ENCODE peak calls at places on chromosomes 13 and 19, in four cellular contexts. A, F, I and O are unnamed samples.
A peak's percentile ranks its signal among the peaks of the same experiment; 100 is the strongest.

GRCh38 chr13:48038763-48039162 is 1.2 kb downstream of the NUDT15 start:
- DNase-seq in I (no peak), F (peak; percentile 18), A (no peak), O (peak; percentile 48)

GRCh38 chr19:1231729-1232128 is 6.1 kb downstream of the CBARP start:
- DNase-seq in A (peak; percentile 63), F (no peak), I (no peak), O (no peak)

GRCh38 chr19:15550847-15551182 is 42.5 kb downstream of the CYP4F22 start:
- DNase-seq in A (no peak), I (no peak), F (peak; percentile 27), O (no peak)

GRCh38 chr13:39209731-39210633 is 171.7 kb downstream of the NHLRC3 start:
- DNase-seq in I (no peak), A (no peak), F (no peak), O (no peak)

GRCh38 chr19:726993-727956 is 18.5 kb downstream of the PALM start:
- DNase-seq in F (no peak), I (no peak), A (no peak), O (peak; percentile 51)

GRCh38 chr13:114065926-114066774 is 66.3 kb downstream of the RASA3 start:
- DNase-seq in F (no peak), I (no peak), A (no peak), O (no peak)

GRCh38 chr13:44148159-44148929 is 225.3 kb upstream of the SERP2 start:
- DNase-seq in F (no peak), A (peak; percentile 12), I (no peak), O (no peak)

GRCh38 chr19:4327252-4327876 is 11.3 kb downstream of the STAP2 start:
- DNase-seq in F (peak; percentile 99), I (peak; percentile 50), A (no peak), O (peak; percentile 97)

GRCh38 chr19:48390188-48391099 is 907 bp downstream of the KDELR1 start:
- DNase-seq in F (peak; percentile 82), A (peak; percentile 56), I (peak; percentile 50), O (peak; percentile 92)

GRCh38 chr13:113291997-113292862 is 4.8 kb upstream of the LAMP1 start:
- DNase-seq in F (peak; percentile 49), I (no peak), A (peak; percentile 41), O (peak; percentile 82)

GRCh38 chr19:18257503-18258470 is 16.5 kb downstream of the IQCN start:
- DNase-seq in A (no peak), I (no peak), F (no peak), O (peak; percentile 49)

GRCh38 chr19:56155124-56155687 is 14.1 kb downstream of the ZNF444 start:
- DNase-seq in A (no peak), F (peak; percentile 86), I (no peak), O (peak; percentile 92)

GRCh38 chr13:59088716-59089115 is 1075.0 kb downstream of the DIAPH3 start:
- DNase-seq in F (no peak), I (no peak), A (no peak), O (no peak)

GRCh38 chr13:67217914-67218313 is 12.2 kb downstream of the PCDH9 start:
- DNase-seq in A (no peak), F (no peak), I (no peak), O (no peak)

GRCh38 chr19:23474761-23475160 is 79.5 kb upstream of the ZNF91 start:
- DNase-seq in F (no peak), A (no peak), I (no peak), O (no peak)

GRCh38 chr13:75687145-75687763 is 51.1 kb downstream of the LMO7 start:
- DNase-seq in I (no peak), A (no peak), F (peak; percentile 75), O (peak; percentile 5)

GRCh38 chr19:31350033-31350692 is 927 bp upstream of the TSHZ3 start:
- DNase-seq in A (no peak), I (no peak), F (no peak), O (peak; percentile 84)

GRCh38 chr13:28137556-28137955 is 789 bp upstream of the PAN3 start:
- DNase-seq in A (no peak), F (no peak), I (no peak), O (no peak)

GRCh38 chr19:29966594-29967249 is 24.7 kb downstream of the URI1 start:
- DNase-seq in F (peak; percentile 8), A (no peak), I (no peak), O (no peak)

GRCh38 chr13:44030615-44031014 is 150.9 kb downstream of the LACC1 start:
- DNase-seq in F (no peak), I (no peak), A (no peak), O (no peak)

GRCh38 chr19:41999071-41999877 is 5.2 kb upstream of the ATP1A3 start:
- DNase-seq in F (peak; percentile 80), I (no peak), A (no peak), O (peak; percentile 90)

GRCh38 chr19:7900931-7901330 is 2.7 kb upstream of the MAP2K7 start:
- DNase-seq in F (no peak), I (no peak), A (no peak), O (peak; percentile 31)

GRCh38 chr19:7902796-7903243 is 857 bp upstream of the MAP2K7 start:
- DNase-seq in F (no peak), A (no peak), I (no peak), O (no peak)

GRCh38 chr19:7900401-7900870 is 3.2 kb upstream of the MAP2K7 start:
- DNase-seq in F (no peak), I (no peak), A (no peak), O (peak; percentile 39)

GRCh38 chr19:7899751-7900352 is 3.8 kb upstream of the MAP2K7 start:
- DNase-seq in F (no peak), A (no peak), I (no peak), O (peak; percentile 49)

GRCh38 chr19:7901337-7901736 is 2.3 kb upstream of the MAP2K7 start:
- DNase-seq in A (no peak), I (no peak), F (no peak), O (peak; percentile 4)
- H3K36me3 ChIP-seq in A (peaks cover 6% of the 10 kb centered on the region), I (no peaks in the 10 kb centered on the region), F (no peaks in the 10 kb centered on the region), O (peaks cover 2% of the 10 kb centered on the region)

GRCh38 chr19:11766597-11767591 is at the start of gene ZNF441:
- DNase-seq in A (peak; percentile 96), F (peak; percentile 99), I (peak; percentile 96), O (peak; percentile 94)
- H3K4me3 ChIP-seq in A (peak within 1 kb of the TSS; percentile 74), F (peak within 1 kb of the TSS; percentile 67), I (peak within 1 kb of the TSS; percentile 91), O (peak within 1 kb of the TSS; percentile 57)

GRCh38 chr19:14248578-14249011 is 42.6 kb upstream of the ADGRL1 start:
- DNase-seq in A (peak; percentile 29), F (peak; percentile 95), I (peak; percentile 35), O (peak; percentile 91)

GRCh38 chr19:14250870-14251269 is 44.9 kb upstream of the ADGRL1 start:
- DNase-seq in F (no peak), I (no peak), A (no peak), O (no peak)
- H3K27me3 ChIP-seq in F (no peaks in the 10 kb centered on the region), I (no peaks in the 10 kb centered on the region), A (no peaks in the 10 kb centered on the region), O (no peaks in the 10 kb centered on the region)

DNA sequence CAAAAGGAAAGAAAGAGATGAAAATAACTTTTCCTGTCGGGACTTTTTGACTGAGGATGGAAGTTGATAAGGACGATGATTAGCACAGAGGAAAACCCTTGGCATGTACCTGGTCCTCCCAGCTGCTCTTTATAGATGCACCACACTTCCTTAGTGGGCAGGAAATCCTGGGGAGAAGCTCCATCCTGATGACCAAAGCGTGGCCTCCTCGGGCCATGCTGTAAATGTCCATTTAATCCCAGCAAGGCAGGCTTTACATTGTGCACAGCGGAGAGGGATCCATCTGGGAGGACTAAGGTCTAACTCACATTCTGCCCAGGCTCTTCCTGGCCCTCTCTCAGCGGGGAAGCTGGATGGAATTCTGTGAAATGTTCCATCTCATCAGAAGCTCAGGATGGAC is 113.5 kb downstream of the COL4A2 start:
- DNase-seq in A (no peak), I (no peak), F (no peak), O (no peak)
- H3K36me3 ChIP-seq in A (no peaks in the 10 kb centered on the region), I (no peaks in the 10 kb centered on the region), F (no peaks in the 10 kb centered on the region), O (no peaks in the 10 kb centered on the region)